ENCODE peak calls at places on chromosomes 11 and 22, in four cellular contexts. R is GM12865; M is CD4-positive, alpha-beta T cell; B is AG04449. Z is an unnamed sample.

GRCh38 chr22:48490513-48491411 is 1336.9 kb downstream of the BRD1 start:
- DNase-seq in R (no peak), M (no peak), B (no peak), Z (no peak)

GRCh38 chr11:126414615-126415014 is 59.1 kb downstream of the ST3GAL4 start:
- DNase-seq in R (no peak), M (no peak), B (no peak), Z (no peak)

GRCh38 chr22:19331975-19332374 is 40.5 kb upstream of the CLTCL1 start:
- DNase-seq in R (no peak), M (no peak), B (no peak), Z (no peak)

GRCh38 chr11:6413791-6414231 is 5.1 kb downstream of the APBB1 start:
- DNase-seq in R (no peak), M (no peak), B (no peak), Z (no peak)

GRCh38 chr11:19570889-19571288 is 141.7 kb upstream of the NAV2 start:
- DNase-seq in R (no peak), M (no peak), B (no peak), Z (no peak)

GRCh38 chr11:124115782-124116616 is 749 bp downstream of the VWA5A start:
- DNase-seq in R (no peak), M (no peak), B (no peak), Z (no peak)

GRCh38 chr11:118003021-118003423 is 16.8 kb downstream of the IL10RA start:
- DNase-seq in R (peak; percentile 63), M (no peak), B (no peak), Z (no peak)

GRCh38 chr11:65921033-65921555 is 1.9 kb downstream of the DRAP1 start:
- DNase-seq in R (no peak), M (no peak), B (no peak), Z (no peak)

GRCh38 chr11:35983965-35984364 is 40.1 kb downstream of the LDLRAD3 start:
- DNase-seq in R (no peak), M (no peak), B (no peak), Z (no peak)

GRCh38 chr11:20154381-20154780 is 5.9 kb downstream of the DBX1 start:
- DNase-seq in R (no peak), M (no peak), B (peak; percentile 23), Z (no peak)

GRCh38 chr22:49113758-49114157 is 713.9 kb downstream of the BRD1 start:
- DNase-seq in R (no peak), M (no peak), B (no peak), Z (no peak)

GRCh38 chr11:64803846-64804345 is 882 bp upstream of the MAP4K2 start:
- DNase-seq in R (no peak), M (no peak), B (no peak), Z (no peak)

GRCh38 chr22:48567213-48567975 is 1260.3 kb downstream of the BRD1 start:
- DNase-seq in R (no peak), M (no peak), B (no peak), Z (no peak)

GRCh38 chr11:288328-289144 is at the start of gene PGGHG:
- DNase-seq in R (peak; percentile 75), M (peak; percentile 18), B (no peak), Z (no peak)

GRCh38 chr11:36151933-36152580 is 137.2 kb downstream of the COMMD9 start:
- DNase-seq in R (no peak), M (no peak), B (no peak), Z (no peak)

GRCh38 chr22:22474733-22475132 is 33.8 kb downstream of the ZNF280B start:
- DNase-seq in R (no peak), M (no peak), B (no peak), Z (no peak)

GRCh38 chr11:109641549-109641948 is 219.6 kb downstream of the C11orf87 start:
- DNase-seq in R (peak; percentile 32), M (no peak), B (no peak), Z (no peak)

GRCh38 chr11:77303328-77303727 is 1.8 kb upstream of the GDPD4 start:
- DNase-seq in R (no peak), M (no peak), B (no peak), Z (no peak)

GRCh38 chr11:17777086-17777725 is 42.6 kb downstream of the KCNC1 start:
- DNase-seq in R (no peak), M (no peak), B (no peak), Z (no peak)

GRCh38 chr22:42796081-42796480 is 61.0 kb downstream of the ARFGAP3 start:
- DNase-seq in R (no peak), M (no peak), B (no peak), Z (no peak)

GRCh38 chr22:42792909-42793847 is 63.9 kb downstream of the ARFGAP3 start:
- DNase-seq in R (no peak), M (no peak), B (no peak), Z (no peak)

GRCh38 chr22:42797021-42797420 is 60.1 kb downstream of the ARFGAP3 start:
- DNase-seq in R (no peak), M (no peak), B (no peak), Z (no peak)

GRCh38 chr22:42793848-42794405 is 63.1 kb downstream of the ARFGAP3 start:
- DNase-seq in R (no peak), M (no peak), B (no peak), Z (no peak)

DNA sequence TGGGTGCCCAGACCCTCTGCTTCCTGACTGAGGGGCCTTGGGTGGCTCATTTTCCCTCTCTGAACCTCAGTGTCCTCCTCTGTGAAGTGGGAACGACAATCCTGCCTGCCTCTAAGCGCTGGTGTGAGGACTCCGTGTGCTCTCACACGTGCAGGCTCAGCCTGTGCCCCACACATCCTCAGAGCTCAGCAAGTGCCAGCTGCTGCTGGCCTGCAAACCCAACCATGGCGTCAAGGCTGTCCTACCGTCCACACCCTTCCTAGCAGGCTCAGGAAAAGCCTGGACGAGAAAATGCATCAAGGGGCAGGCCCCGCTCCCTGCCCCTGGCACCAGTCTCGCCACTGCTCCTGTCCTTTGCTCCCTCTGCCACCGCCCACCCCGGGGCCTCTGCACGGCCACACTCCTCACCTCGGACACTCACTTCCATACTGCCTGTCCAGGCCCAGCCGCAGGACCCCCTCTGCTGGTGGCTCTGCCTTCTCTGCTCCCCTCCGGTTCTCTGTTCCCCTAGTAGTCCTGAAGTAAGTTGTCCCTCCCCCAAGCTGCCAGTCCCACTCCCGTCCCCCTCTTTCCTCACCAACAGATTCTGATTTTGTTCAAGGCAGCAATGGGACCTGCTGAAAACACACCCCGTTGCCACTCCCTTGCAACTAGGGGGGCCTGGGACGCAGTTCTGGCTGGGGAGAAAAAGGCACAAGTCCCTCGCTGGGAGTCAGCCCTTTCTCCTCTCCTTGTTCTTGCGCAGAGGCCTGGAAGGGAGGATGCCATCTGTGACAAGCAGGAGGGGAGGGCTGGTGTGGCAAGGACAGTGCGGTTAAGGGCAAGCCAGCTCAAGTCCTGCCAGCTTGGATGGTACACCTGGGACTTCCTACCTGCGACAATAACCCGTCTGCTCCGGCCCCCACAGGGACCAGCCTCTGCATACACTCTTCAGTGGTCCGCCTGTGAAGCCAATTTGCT is 62.2 kb downstream of the ARFGAP3 start:
- DNase-seq in R (no peak), M (no peak), B (no peak), Z (no peak)
- TF ChIP-seq CTCF in R (no peak), M (no peak), B (peak; percentile 31), Z (no peak)

GRCh38 chr11:120336641-120337132 is 474 bp downstream of the ARHGEF12 start:
- DNase-seq in R (no peak), M (peak; percentile 10), B (no peak), Z (no peak)

GRCh38 chr11:120337133-120337895 is 1.1 kb downstream of the ARHGEF12 start:
- DNase-seq in R (peak; percentile 42), M (no peak), B (no peak), Z (no peak)

GRCh38 chr11:120334894-120335462 is 1.2 kb upstream of the ARHGEF12 start:
- DNase-seq in R (peak; percentile 85), M (no peak), B (peak; percentile 58), Z (peak; percentile 69)

GRCh38 chr11:120335596-120335927 is 651 bp upstream of the ARHGEF12 start:
- DNase-seq in R (no peak), M (peak; percentile 18), B (no peak), Z (no peak)

GRCh38 chr11:120335928-120336640 is at the start of gene ARHGEF12:
- DNase-seq in R (peak; percentile 97), M (peak; percentile 39), B (peak; percentile 90), Z (peak; percentile 78)
- TF ChIP-seq CTCF in R (peak; percentile 38), M (no peak), B (peak; percentile 43), Z (peak; percentile 44)

DNA sequence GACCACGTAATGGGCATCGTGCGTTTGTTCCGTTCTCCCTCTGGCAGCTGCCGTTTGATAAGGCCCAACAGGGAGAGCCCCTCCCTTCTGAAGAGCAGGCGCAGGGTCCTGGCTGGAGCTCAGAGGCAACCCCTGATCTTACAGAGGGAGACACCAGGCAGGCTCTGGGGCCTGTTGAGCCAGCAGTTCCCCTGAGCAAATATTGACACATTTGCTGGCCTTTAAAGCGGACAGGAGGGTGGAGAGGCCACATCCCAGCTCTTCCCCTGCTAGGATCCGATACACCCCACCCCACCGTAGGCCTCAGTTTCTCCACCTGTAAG is 11.8 kb upstream of the C1QTNF6 start:
- DNase-seq in R (no peak), M (no peak), B (no peak), Z (no peak)
- TF ChIP-seq CTCF in R (no peak), M (no peak), B (no peak), Z (no peak)

DNA sequence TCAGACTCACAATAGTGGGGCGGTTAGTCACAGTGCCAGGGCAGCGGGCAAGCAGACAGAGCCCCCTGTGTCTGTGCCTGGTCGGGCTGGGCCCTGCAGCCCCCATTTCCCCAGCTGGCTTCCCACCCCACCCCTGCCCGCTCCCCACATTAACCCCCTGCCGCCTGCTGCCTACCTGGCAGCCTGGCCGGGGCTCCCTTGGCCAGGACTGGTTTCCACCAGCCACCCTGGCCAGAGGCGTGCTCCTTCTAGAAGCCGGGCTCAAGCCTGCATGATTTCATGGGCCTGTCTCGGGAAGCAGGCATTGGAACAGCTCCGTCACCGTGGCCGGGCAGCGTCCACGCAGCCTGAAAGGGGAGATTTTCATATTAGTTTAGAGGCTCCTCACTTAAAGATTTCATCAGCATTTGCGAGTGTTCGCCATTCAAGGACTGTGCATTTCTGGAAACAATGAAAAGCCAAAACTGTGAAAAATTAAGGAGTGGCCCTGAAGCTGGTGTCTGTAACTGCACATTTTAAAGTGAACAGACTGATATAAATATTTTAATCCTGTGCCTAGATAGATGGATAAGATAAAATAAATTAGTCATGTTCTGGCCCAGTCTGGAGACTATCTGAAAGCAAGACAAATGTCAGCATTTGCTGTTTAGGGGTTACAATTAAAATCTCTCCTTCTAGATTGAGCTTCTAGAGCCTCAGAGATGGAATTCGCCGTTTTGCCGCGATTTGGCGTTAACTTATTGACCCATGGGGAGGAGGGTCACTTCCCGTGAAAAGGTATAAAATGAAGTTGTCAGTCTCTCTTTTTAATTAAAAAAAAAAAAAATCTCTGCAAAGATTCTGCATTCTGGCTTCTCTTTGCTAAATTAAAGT is 79.4 kb upstream of the WNT7B start:
- DNase-seq in R (no peak), M (no peak), B (no peak), Z (no peak)
- TF ChIP-seq CTCF in R (no peak), M (no peak), B (no peak), Z (no peak)

DNA sequence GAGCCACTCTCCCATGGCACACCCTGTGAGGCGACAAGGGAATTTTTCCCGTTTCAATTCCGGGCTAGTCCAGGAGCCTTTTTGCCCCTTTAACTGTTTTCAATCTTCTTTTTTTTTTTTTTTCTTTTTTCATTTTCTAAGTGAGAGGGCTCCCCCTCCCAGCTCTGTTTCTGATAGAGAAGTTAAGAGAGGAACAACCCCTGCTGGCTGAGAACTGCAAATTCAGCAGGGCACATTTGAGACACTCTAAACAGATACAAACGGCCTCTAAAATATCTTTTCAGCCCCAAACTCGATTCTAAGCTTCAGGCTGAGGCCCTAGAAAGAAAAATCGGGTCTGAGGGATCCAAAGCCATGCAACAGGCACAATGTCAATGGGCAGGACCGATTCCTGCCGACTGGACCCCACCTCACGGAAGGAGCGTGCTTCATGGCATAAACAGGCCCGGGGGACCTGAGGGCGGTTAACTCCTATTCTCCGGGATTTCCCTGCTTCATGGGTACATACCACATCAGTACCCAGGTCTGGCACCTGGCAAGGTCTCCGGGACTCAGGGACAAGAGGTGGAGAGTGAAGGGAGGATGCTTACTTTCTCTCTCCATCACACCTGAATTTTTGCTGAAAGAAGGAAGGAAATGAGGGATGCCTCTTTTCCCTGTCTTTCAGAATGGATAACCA is 627.5 kb downstream of the BUD13 start:
- DNase-seq in R (no peak), M (no peak), B (no peak), Z (no peak)
- TF ChIP-seq CTCF in R (no peak), M (no peak), B (no peak), Z (peak; percentile 12)